ENCODE peak calls at places on chromosomes 13 and 19, in six cellular contexts. H is kidney, G is OCI-LY7, N is left colon, J is NCI-H510A, P is glutamatergic neuron. X is an unnamed sample.
A peak's percentile ranks its signal among the peaks of the same experiment; 100 is the strongest.

GRCh38 chr13:99200433-99201167 is at the start of gene UBAC2:
- DNase-seq in P (peak; percentile 97), H (peak; percentile 98), N (peak; percentile 96), G (peak; percentile 92), J (peak; percentile 66), X (peak; percentile 95)

GRCh38 chr13:48431431-48431830 is 18.5 kb upstream of the LPAR6 start:
- DNase-seq in N (no peak), H (no peak), P (no peak), G (no peak), J (no peak), X (no peak)

GRCh38 chr19:32652893-32653625 is 21.9 kb downstream of the ANKRD27 start:
- DNase-seq in N (peak; percentile 75), P (no peak), G (no peak), H (peak; percentile 89), J (no peak), X (peak; percentile 80)

GRCh38 chr19:39405930-39406655 is 554 bp upstream of the ZFP36 start:
- DNase-seq in H (peak; percentile 98), J (no peak), N (peak; percentile 90), P (no peak), G (peak; percentile 84), X (no peak)

GRCh38 chr19:5621945-5622464 is 571 bp downstream of the SAFB2 start:
- DNase-seq in J (no peak), G (peak; percentile 23), N (peak; percentile 59), H (no peak), P (peak; percentile 38), X (peak; percentile 24)

GRCh38 chr19:49149652-49150105 is 5.5 kb downstream of the HRC start:
- DNase-seq in H (peak; percentile 90), G (peak; percentile 86), J (peak; percentile 62), N (peak; percentile 59), P (peak; percentile 83), X (peak; percentile 73)

GRCh38 chr13:40615619-40616018 is 50.8 kb downstream of the FOXO1 start:
- DNase-seq in H (no peak), G (no peak), P (no peak), N (no peak), J (no peak), X (no peak)

GRCh38 chr19:3108775-3109174 is 14.6 kb downstream of the GNA11 start:
- DNase-seq in H (peak; percentile 81), J (no peak), G (peak; percentile 82), N (peak; percentile 80), P (peak; percentile 78), X (peak; percentile 63)

GRCh38 chr13:42880241-42880640 is 98.9 kb downstream of the FAM216B start:
- DNase-seq in H (no peak), P (no peak), G (no peak), J (no peak), N (no peak), X (no peak)

GRCh38 chr13:42041017-42041683 is 7.3 kb upstream of the DGKH start:
- DNase-seq in G (peak; percentile 53), N (peak; percentile 74), P (peak; percentile 55), J (no peak), H (peak; percentile 86), X (peak; percentile 40)

GRCh38 chr19:8611391-8611883 is 922 bp upstream of the ADAMTS10 start:
- DNase-seq in P (no peak), J (no peak), N (peak; percentile 26), H (peak; percentile 71), G (no peak), X (no peak)

GRCh38 chr19:37931941-37932655 is 25.1 kb downstream of the SIPA1L3 start:
- DNase-seq in G (peak; percentile 60), N (peak; percentile 88), P (peak; percentile 34), J (peak; percentile 85), H (peak; percentile 95), X (peak; percentile 85)

GRCh38 chr13:62678039-62678438 is 1262.4 kb upstream of the PCDH20 start:
- DNase-seq in H (no peak), N (no peak), J (no peak), G (peak; percentile 23), P (no peak), X (no peak)

GRCh38 chr19:39208175-39208795 is 4.2 kb upstream of the SYCN start:
- DNase-seq in P (no peak), N (no peak), H (no peak), G (no peak), J (no peak), X (peak; percentile 74)

GRCh38 chr19:39372941-39373340 is 18.0 kb downstream of the PAF1 start:
- DNase-seq in J (no peak), G (no peak), H (no peak), P (no peak), N (no peak), X (no peak)

GRCh38 chr19:639251-640155 is at the start of gene FGF22:
- DNase-seq in H (peak; percentile 97), G (peak; percentile 91), P (peak; percentile 98), N (peak; percentile 98), J (peak; percentile 76), X (peak; percentile 96)

GRCh38 chr19:46478356-46478986 is 7.1 kb upstream of the PNMA8A start:
- DNase-seq in P (no peak), J (peak; percentile 20), N (no peak), H (peak; percentile 14), G (peak; percentile 83), X (no peak)

GRCh38 chr13:30045916-30046704 is 195.7 kb upstream of the UBL3 start:
- DNase-seq in N (no peak), P (no peak), G (no peak), H (no peak), J (no peak), X (peak; percentile 63)